ENCODE peak calls at places on chromosomes 4 and X, in nine cellular contexts. U is uterus; W is GM23248; P is left colon; F is RPMI7951; S is NCI-H1105 treated with DMSO at 0.1 percent for 48 hours; O is stimulated activated naive CD8-positive, alpha-beta T cell treated with anti-CD3 and anti-CD28 coated beads, Interleukin-15, amount 100 ng/mL, for 72 hours; Q is ACHN; E is A172. N is an unnamed sample.

GRCh38 chr4:55347610-55348228 is 1.7 kb downstream of the SRD5A3 start:
- DNase-seq in U (no peak), W (peak), P (no peak), F (no peak), S (no peak), O (no peak), Q (no peak), E (no peak), N (no peak)

GRCh38 chr4:82525287-82525898 is 36.4 kb downstream of the TMEM150C start:
- DNase-seq in U (no peak), W (peak), P (no peak), F (no peak), S (no peak), O (no peak), Q (no peak), E (no peak), N (no peak)

GRCh38 chr4:112453321-112453720 is 62.7 kb downstream of the NEUROG2 start:
- DNase-seq in U (no peak), W (no peak), P (no peak), F (no peak), S (no peak), O (no peak), Q (no peak), E (no peak), N (no peak)

GRCh38 chr4:181006509-181007290 is 1236.5 kb upstream of the TENM3 start:
- DNase-seq in U (no peak), W (peak), P (no peak), F (peak), S (no peak), O (no peak), Q (peak), E (no peak), N (no peak)

GRCh38 chr4:6909970-6910339 is 329 bp downstream of the TBC1D14 start:
- DNase-seq in U (no peak), W (peak), P (no peak), F (no peak), S (no peak), O (no peak), Q (peak), E (no peak), N (no peak)

GRCh38 chr4:13700196-13701140 is 72.9 kb upstream of the BOD1L1 start:
- DNase-seq in U (no peak), W (peak), P (no peak), F (peak), S (no peak), O (no peak), Q (no peak), E (peak), N (no peak)

GRCh38 chrX:150627957-150628356 is 59.5 kb downstream of the MTM1 start:
- DNase-seq in U (no peak), W (no peak), P (no peak), F (no peak), S (no peak), O (no peak), Q (no peak), E (no peak), N (no peak)

GRCh38 chr4:174260099-174260498 is 23.4 kb downstream of the FBXO8 start:
- DNase-seq in U (no peak), W (peak), P (no peak), F (no peak), S (no peak), O (no peak), Q (peak), E (no peak), N (no peak)

GRCh38 chr4:22692736-22693135 is at the start of gene GBA3:
- DNase-seq in U (no peak), W (no peak), P (no peak), F (no peak), S (peak), O (no peak), Q (no peak), E (no peak), N (no peak)

GRCh38 chr4:78592104-78592783 is 40.7 kb downstream of the ANXA3 start:
- DNase-seq in U (no peak), W (peak), P (no peak), F (no peak), S (no peak), O (no peak), Q (peak), E (no peak), N (no peak)

GRCh38 chr4:139242511-139243051 is 37.4 kb downstream of the MGARP start:
- DNase-seq in U (no peak), W (peak), P (no peak), F (peak), S (no peak), O (no peak), Q (peak), E (peak), N (peak)

GRCh38 chr4:89572224-89572858 is 264.6 kb downstream of the SNCA start:
- DNase-seq in U (no peak), W (no peak), P (no peak), F (no peak), S (peak), O (no peak), Q (no peak), E (no peak), N (no peak)

GRCh38 chr4:108188770-108189169 is 20.0 kb upstream of the LEF1 start:
- DNase-seq in U (no peak), W (no peak), P (no peak), F (no peak), S (no peak), O (no peak), Q (no peak), E (no peak), N (no peak)

GRCh38 chrX:131987252-131987651 is 35.9 kb upstream of the STK26 start:
- DNase-seq in U (no peak), W (no peak), P (no peak), F (no peak), S (no peak), O (no peak), Q (no peak), E (no peak), N (no peak)

GRCh38 chrX:29890004-29890403 is 325.4 kb upstream of the MAGEB2 start:
- DNase-seq in U (no peak), W (peak), P (no peak), F (no peak), S (no peak), O (no peak), Q (no peak), E (no peak), N (no peak)

GRCh38 chr4:94831607-94832006 is 73.9 kb downstream of the BMPR1B start:
- DNase-seq in U (no peak), W (no peak), P (no peak), F (no peak), S (no peak), O (no peak), Q (no peak), E (no peak), N (no peak)

GRCh38 chr4:84573335-84573734 is 9.6 kb upstream of the CDS1 start:
- DNase-seq in U (no peak), W (no peak), P (no peak), F (no peak), S (no peak), O (no peak), Q (no peak), E (no peak), N (no peak)

GRCh38 chrX:37578045-37578444 is 6.6 kb downstream of the LANCL3 start:
- DNase-seq in U (no peak), W (no peak), P (no peak), F (peak), S (no peak), O (no peak), Q (no peak), E (peak), N (no peak)

GRCh38 chr4:147927377-147928137 is 195.7 kb downstream of the ARHGAP10 start:
- DNase-seq in U (no peak), W (no peak), P (no peak), F (peak), S (no peak), O (no peak), Q (no peak), E (peak), N (no peak)

GRCh38 chr4:152485726-152486276 is 50.1 kb downstream of the FBXW7 start:
- DNase-seq in U (no peak), W (peak), P (no peak), F (peak), S (no peak), O (peak), Q (peak), E (peak), N (peak)

GRCh38 chr4:15918484-15919129 is 19.9 kb downstream of the FGFBP1 start:
- DNase-seq in U (no peak), W (no peak), P (peak), F (no peak), S (no peak), O (no peak), Q (no peak), E (no peak), N (no peak)

GRCh38 chr4:156194896-156195295 is 241.2 kb upstream of the CTSO start:
- DNase-seq in U (no peak), W (peak), P (no peak), F (no peak), S (no peak), O (no peak), Q (no peak), E (no peak), N (no peak)

GRCh38 chr4:125827338-125828074 is 512.8 kb downstream of the FAT4 start:
- DNase-seq in U (no peak), W (no peak), P (no peak), F (no peak), S (no peak), O (no peak), Q (no peak), E (no peak), N (no peak)

N was measured in AG08395.